ENCODE peak calls at places on chromosomes 1 and 21, in nine cellular contexts. Z is breast epithelium; E is activated gamma-delta T cell treated with Interleukin-2 at 50 U/mL for 16 hours; P is RPMI8226; D is T follicular helper cell; Y is fibroblast of gingiva; F is RPMI7951; A is activated CD8-positive, alpha-beta memory T cell treated with anti-CD3 and anti-CD28 coated beads for 4 hours; I is KG1. S is an unnamed sample.

GRCh38 chr1:201310251-201310985 is 27.1 kb downstream of the PKP1 start:
- DNase-seq in P (no peak), A (no peak), D (no peak), E (no peak), Y (no peak), I (no peak), Z (no peak), F (no peak), S (no peak)

GRCh38 chr1:109140384-109140783 is 26.5 kb downstream of the ELAPOR1 start:
- DNase-seq in D (no peak), Y (no peak), F (no peak), E (no peak), Z (no peak), I (no peak), P (no peak), A (no peak), S (no peak)

GRCh38 chr21:15967661-15968060 is 237.9 kb downstream of the USP25 start:
- DNase-seq in Y (no peak), A (no peak), P (no peak), I (no peak), F (peak; percentile 17), Z (no peak), E (no peak), D (no peak), S (no peak)

GRCh38 chr1:228378453-228379164 is 28.0 kb downstream of the TRIM11 start:
- DNase-seq in E (peak; percentile 43), I (peak; percentile 11), Z (peak; percentile 71), P (peak; percentile 87), F (peak; percentile 55), D (peak; percentile 38), Y (peak; percentile 86), A (no peak), S (peak; percentile 93)

GRCh38 chr1:233242827-233243483 is 52.6 kb downstream of the PCNX2 start:
- DNase-seq in A (no peak), Z (no peak), Y (no peak), P (no peak), E (no peak), I (peak; percentile 21), D (no peak), F (no peak), S (no peak)

GRCh38 chr1:10909697-10910489 is 102.6 kb upstream of the TARDBP start:
- DNase-seq in Z (no peak), Y (no peak), P (peak; percentile 81), I (peak; percentile 33), A (peak; percentile 54), D (peak; percentile 58), F (peak; percentile 24), E (peak; percentile 81), S (no peak)

GRCh38 chr1:155140630-155140953 is 261 bp upstream of the DPM3 start:
- DNase-seq in P (no peak), Y (no peak), E (no peak), A (no peak), D (no peak), I (no peak), Z (no peak), F (no peak), S (no peak)

GRCh38 chr1:154420172-154420571 is 15.0 kb downstream of the IL6R start:
- DNase-seq in D (peak; percentile 56), F (peak; percentile 80), Y (peak; percentile 94), E (peak; percentile 43), P (peak; percentile 53), A (no peak), I (no peak), Z (no peak), S (peak; percentile 93)

GRCh38 chr1:196481616-196482015 is 126.6 kb downstream of the KCNT2 start:
- DNase-seq in Y (no peak), F (no peak), D (no peak), A (no peak), P (no peak), Z (no peak), E (no peak), I (no peak), S (no peak)

GRCh38 chr1:152873495-152873894 is 4.6 kb upstream of the SMCP start:
- DNase-seq in I (no peak), P (no peak), F (no peak), Y (no peak), D (no peak), A (no peak), Z (no peak), E (no peak), S (no peak)

GRCh38 chr1:5820026-5820421 is 172.2 kb downstream of the NPHP4 start:
- DNase-seq in I (no peak), E (no peak), D (no peak), F (no peak), A (no peak), P (no peak), Y (no peak), Z (no peak), S (no peak)

GRCh38 chr1:42419449-42419848 is 36.4 kb downstream of the ZMYND12 start:
- DNase-seq in D (no peak), Y (no peak), P (no peak), Z (no peak), I (no peak), F (no peak), E (no peak), A (no peak), S (no peak)

GRCh38 chr1:93601686-93602085 is 80.0 kb downstream of the BCAR3 start:
- DNase-seq in E (no peak), Y (no peak), P (no peak), Z (no peak), A (no peak), I (no peak), D (no peak), F (no peak), S (no peak)